ENCODE peak calls at places on chromosomes 5 and 9, in six cellular contexts. E is transverse colon; G is spleen; W is upper lobe of right lung; J is CD4-positive, CD25-positive, alpha-beta regulatory T cell; R is heart right ventricle. U is an unnamed sample.

GRCh38 chr9:3794005-3794404 is 268.2 kb upstream of the RFX3 start:
- DNase-seq in R (no peak), E (no peak), G (no peak), J (no peak), W (no peak), U (no peak)

GRCh38 chr5:132237141-132237540 is 9.5 kb upstream of the P4HA2 start:
- DNase-seq in J (no peak), E (peak; percentile 3), R (no peak), G (peak; percentile 27), W (peak; percentile 35), U (no peak)

GRCh38 chr5:177959315-177959714 is 36.7 kb downstream of the PROP1 start:
- DNase-seq in E (no peak), J (no peak), R (no peak), W (no peak), G (peak; percentile 8), U (no peak)

GRCh38 chr5:7779019-7779662 is 71.8 kb downstream of the CFAP90 start:
- DNase-seq in G (no peak), J (peak; percentile 27), W (no peak), E (no peak), R (no peak), U (peak; percentile 2)

GRCh38 chr5:124639095-124639665 is 107.3 kb downstream of the ZNF608 start:
- DNase-seq in R (no peak), W (no peak), J (no peak), G (no peak), E (no peak), U (no peak)

GRCh38 chr5:68740204-68740910 is 353.5 kb upstream of the SLC30A5 start:
- DNase-seq in J (no peak), G (no peak), E (no peak), R (no peak), W (no peak), U (no peak)

GRCh38 chr5:131536211-131536826 is 98.7 kb downstream of the RAPGEF6 start:
- DNase-seq in E (no peak), J (no peak), W (no peak), G (no peak), R (no peak), U (no peak)

GRCh38 chr5:93107828-93108520 is 473.0 kb downstream of the NR2F1-AS1 start:
- DNase-seq in W (no peak), G (no peak), J (no peak), R (no peak), E (no peak), U (no peak)

GRCh38 chr5:17024686-17025180 is 88.6 kb upstream of the MYO10 start:
- DNase-seq in J (no peak), R (no peak), W (no peak), G (no peak), E (no peak), U (no peak)

GRCh38 chr9:1875921-1876448 is 139.2 kb upstream of the SMARCA2 start:
- DNase-seq in R (no peak), J (peak; percentile 15), E (peak; percentile 12), G (peak; percentile 72), W (no peak), U (no peak)

GRCh38 chr5:53446908-53447307 is 33.5 kb upstream of the FST start:
- DNase-seq in W (no peak), R (no peak), G (no peak), J (no peak), E (no peak), U (no peak)

GRCh38 chr9:98159301-98159700 is 33.1 kb downstream of the CORO2A start:
- DNase-seq in G (no peak), R (no peak), W (peak; percentile 26), E (no peak), J (no peak), U (no peak)

GRCh38 chr9:81683214-81683613 is 6.1 kb downstream of the TLE1 start:
- DNase-seq in E (no peak), W (no peak), J (no peak), R (no peak), G (no peak), U (no peak)

DNA sequence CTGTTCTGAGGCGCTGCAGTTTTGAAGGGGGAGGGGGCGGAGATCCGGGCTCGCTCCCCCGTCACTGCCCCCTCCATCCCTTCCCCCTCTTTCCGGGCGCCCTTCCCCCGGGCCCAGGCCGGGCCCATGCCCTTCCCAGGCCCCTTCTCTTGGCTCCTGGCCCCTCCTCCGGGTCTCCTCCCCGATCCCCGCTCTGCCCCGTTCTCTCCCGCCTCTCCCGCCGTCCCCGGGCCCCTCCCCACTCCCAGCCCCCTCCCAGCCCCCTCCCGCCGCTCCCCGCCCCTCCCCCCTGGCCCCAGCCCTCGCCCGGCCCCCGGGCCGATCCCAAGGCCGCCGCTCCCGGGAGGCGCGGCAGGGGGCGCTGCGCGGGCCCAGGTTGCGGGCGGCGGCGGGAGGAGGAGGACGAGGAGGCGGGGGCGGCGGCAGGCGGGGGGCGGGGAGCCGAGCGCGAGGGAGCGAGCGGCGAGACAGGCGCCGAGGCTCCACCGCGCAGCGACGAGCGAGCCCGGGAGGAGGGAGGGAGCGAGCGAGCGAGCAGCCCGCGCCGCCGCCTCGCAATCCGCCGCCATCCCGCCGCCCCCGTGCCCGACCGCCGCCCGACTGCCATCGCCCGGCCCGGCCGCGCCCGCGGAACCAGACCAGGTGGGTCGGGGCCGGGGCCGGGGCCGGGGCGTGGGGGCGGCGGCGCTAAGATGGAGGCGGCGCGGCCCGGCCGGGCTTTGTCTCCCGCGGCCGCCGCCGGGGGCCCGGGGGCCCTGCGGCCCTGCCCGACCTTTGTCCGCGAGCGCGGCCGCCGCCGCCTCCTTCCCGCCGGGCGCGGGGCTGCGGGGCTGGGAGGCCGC is at the start of gene PRRC2B:
- DNase-seq in R (peak; percentile 85), G (peak; percentile 97), J (peak; percentile 87), E (peak; percentile 89), W (peak; percentile 94), U (peak; percentile 76)
- H3K4me1 ChIP-seq in R (peaks cover 49% of the 10 kb centered on the region), G (peaks cover 54% of the 10 kb centered on the region), J (peaks cover 52% of the 10 kb centered on the region), E (peaks cover 48% of the 10 kb centered on the region), W (peaks cover 42% of the 10 kb centered on the region), U (peaks cover 44% of the 10 kb centered on the region)

GRCh38 chr5:88256037-88256436 is 12.6 kb downstream of the TMEM161B start:
- DNase-seq in R (no peak), J (no peak), W (no peak), G (no peak), E (no peak), U (no peak)
- H3K9me3 ChIP-seq in R (no peaks in the 10 kb centered on the region), J (no peaks in the 10 kb centered on the region), W (no peaks in the 10 kb centered on the region), G (no peaks in the 10 kb centered on the region), E (no peaks in the 10 kb centered on the region), U (no peaks in the 10 kb centered on the region)

GRCh38 chr9:136588663-136589464 is 43.0 kb upstream of the NOTCH1 start:
- DNase-seq in J (no peak), E (no peak), G (no peak), R (no peak), W (no peak), U (peak; percentile 13)

GRCh38 chr9:136586391-136586790 is 40.5 kb upstream of the NOTCH1 start:
- DNase-seq in W (no peak), G (no peak), E (no peak), J (no peak), R (no peak), U (no peak)

GRCh38 chr9:136585531-136586120 is 39.8 kb upstream of the NOTCH1 start:
- DNase-seq in W (no peak), E (no peak), J (no peak), R (no peak), G (no peak), U (no peak)

GRCh38 chr9:136587944-136588662 is 42.3 kb upstream of the NOTCH1 start:
- DNase-seq in R (peak; percentile 73), E (no peak), G (no peak), W (no peak), J (no peak), U (no peak)

DNA sequence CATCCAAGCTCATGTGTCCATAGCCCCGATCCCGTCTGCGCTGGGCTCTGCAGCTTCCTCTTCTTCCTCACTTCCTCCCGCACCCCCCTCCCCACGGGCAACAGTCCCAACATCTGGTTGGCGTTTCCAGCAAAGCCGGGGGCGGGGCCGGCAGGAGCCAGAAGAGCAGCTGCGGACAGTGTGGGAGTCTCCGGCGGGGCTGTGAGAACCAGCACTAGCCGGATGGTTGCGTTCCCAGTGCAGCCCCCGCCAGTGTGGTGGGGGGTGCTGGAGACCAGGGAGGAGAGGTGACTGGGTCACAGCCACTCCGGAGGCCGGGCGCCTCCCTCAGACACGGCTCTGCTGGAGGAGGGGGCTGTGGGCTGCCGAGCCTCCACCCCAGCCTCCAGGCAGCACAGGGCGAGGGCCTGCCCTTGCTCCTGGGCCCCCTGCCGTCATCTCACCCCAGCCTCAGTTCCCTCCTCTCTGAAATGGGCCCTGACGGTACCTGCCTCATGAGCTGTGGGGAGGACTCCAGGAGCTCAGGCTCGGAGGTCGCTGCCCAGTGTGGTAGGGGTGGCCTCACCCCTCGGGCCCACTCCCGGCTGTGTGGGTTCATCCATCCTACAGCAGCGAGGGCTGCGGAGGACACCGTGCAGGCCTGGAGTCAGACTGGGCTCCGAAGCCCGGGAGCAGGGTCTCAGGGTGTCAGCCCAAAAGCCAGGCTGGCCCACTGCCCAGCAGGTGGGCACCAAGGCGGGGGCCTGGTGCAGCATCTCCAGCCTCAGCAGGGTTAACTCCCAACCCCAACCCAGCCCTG is 41.5 kb upstream of the NOTCH1 start:
- DNase-seq in W (peak; percentile 86), G (peak; percentile 87), J (no peak), R (peak; percentile 91), E (peak; percentile 65), U (no peak)
- H3K4me3 ChIP-seq in W (no peak overlapping the region), G (no peak overlapping the region), J (no peak overlapping the region), R (no peak overlapping the region), E (no peak overlapping the region), U (no peak overlapping the region)

DNA sequence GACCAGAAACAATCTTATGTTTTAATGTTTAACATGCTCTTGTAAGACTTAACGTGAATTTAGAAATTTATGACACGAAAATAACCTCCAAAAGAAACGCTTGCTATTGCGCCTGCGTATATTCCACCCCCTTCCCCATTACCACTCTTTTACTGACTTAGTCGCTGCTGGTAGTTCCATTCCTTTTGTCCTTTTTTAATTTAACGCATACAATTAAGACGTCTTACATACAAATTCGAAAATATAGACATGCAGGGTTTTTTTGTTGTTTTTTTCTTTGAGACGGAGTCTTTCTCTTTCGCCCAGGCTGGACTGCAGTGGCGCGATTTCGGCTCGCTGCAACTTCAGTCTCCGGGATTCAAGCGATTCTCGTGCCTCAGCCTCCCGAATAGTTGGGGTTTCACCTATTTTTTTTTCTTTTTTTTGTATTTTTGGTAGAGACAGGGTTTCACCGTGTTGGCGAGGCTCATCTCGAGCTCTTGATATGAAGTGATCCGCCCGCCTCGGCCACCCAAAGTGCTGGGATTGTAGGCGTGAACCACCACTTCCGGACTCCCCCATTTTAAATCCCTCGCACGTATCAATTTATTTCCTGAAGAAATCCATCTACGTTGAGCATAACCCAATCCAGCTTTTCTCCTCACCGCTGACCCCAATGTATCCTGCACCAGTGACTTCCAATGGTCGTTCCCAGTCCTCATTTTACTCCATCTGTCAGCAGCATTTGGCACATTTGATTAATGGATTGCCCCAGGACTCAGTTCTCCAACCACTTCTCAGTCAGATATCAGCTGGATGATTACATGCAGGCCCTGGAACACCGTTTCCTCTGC is 678 bp upstream of the MED7 start:
- DNase-seq in E (peak; percentile 44), W (peak; percentile 76), J (peak; percentile 72), R (peak; percentile 41), G (peak; percentile 85), U (no peak)
- H3K4me1 ChIP-seq in E (peaks cover 10% of the 10 kb centered on the region), W (peaks cover 14% of the 10 kb centered on the region), J (peaks cover 24% of the 10 kb centered on the region), R (peaks cover 17% of the 10 kb centered on the region), G (peaks cover 35% of the 10 kb centered on the region), U (peaks cover 24% of the 10 kb centered on the region)

GRCh38 chr5:158430166-158430828 is 571.4 kb upstream of the CLINT1 start:
- DNase-seq in R (no peak), G (no peak), E (no peak), W (no peak), J (no peak), U (no peak)
- H3K9me3 ChIP-seq in R (peaks cover 9% of the 10 kb centered on the region), G (no peaks in the 10 kb centered on the region), E (no peaks in the 10 kb centered on the region), W (no peaks in the 10 kb centered on the region), J (no peaks in the 10 kb centered on the region), U (no peaks in the 10 kb centered on the region)

U was measured in CD8-positive, alpha-beta memory T cell.